ENCODE peak calls at places on chromosomes 11 and 22, in seven cellular contexts. X is neuronal stem cell, Z is mesenchymal stem cell, U is mesendoderm, O is IMR-90, G is H9, L is trophoblast cell. P is an unnamed sample.

GRCh38 chr11:74731301-74732094 is at the start of gene CHRDL2:
- DNase-seq in X (no peak), Z (peak), U (peak), O (peak), G (no peak), L (no peak), P (no peak)

GRCh38 chr11:131206671-131207070 is 163.7 kb upstream of the NTM start:
- DNase-seq in X (no peak), Z (no peak), U (no peak), O (no peak), G (no peak), L (no peak), P (no peak)

GRCh38 chr11:5600374-5600851 is 4.0 kb downstream of the TRIM6 start:
- DNase-seq in X (peak), Z (peak), U (peak), O (peak), G (peak), L (peak), P (peak)

GRCh38 chr11:125376856-125377255 is 119.2 kb downstream of the FEZ1 start:
- DNase-seq in X (no peak), Z (no peak), U (no peak), O (no peak), G (no peak), L (no peak), P (no peak)

GRCh38 chr22:41480397-41480735 is 11.4 kb downstream of the ACO2 start:
- DNase-seq in X (no peak), Z (no peak), U (no peak), O (peak), G (no peak), L (no peak), P (no peak)

GRCh38 chr11:14750911-14751310 is 107.3 kb downstream of the PDE3B start:
- DNase-seq in X (no peak), Z (no peak), U (no peak), O (no peak), G (no peak), L (no peak), P (no peak)

GRCh38 chr11:114084414-114084813 is 24.9 kb downstream of the ZBTB16 start:
- DNase-seq in X (no peak), Z (no peak), U (no peak), O (no peak), G (no peak), L (no peak), P (no peak)

GRCh38 chr11:3123316-3123715 is 41.8 kb downstream of the OSBPL5 start:
- DNase-seq in X (no peak), Z (no peak), U (no peak), O (no peak), G (peak), L (no peak), P (no peak)

GRCh38 chr11:80167766-80168165 is 726.9 kb upstream of the TENM4 start:
- DNase-seq in X (peak), Z (peak), U (peak), O (no peak), G (no peak), L (no peak), P (no peak)

GRCh38 chr22:49570032-49570848 is 257.4 kb downstream of the BRD1 start:
- DNase-seq in X (no peak), Z (no peak), U (no peak), O (no peak), G (peak), L (no peak), P (no peak)
- H3K4ac ChIP-seq in X (no peak), Z (no peak), U (no peak), O (no peak), G (no peak), L (no peak), P (no peak)

GRCh38 chr11:88175004-88175706 is at the start of gene RAB38:
- DNase-seq in X (peak), Z (peak), U (peak), O (peak), G (peak), L (peak), P (peak)

GRCh38 chr11:88175707-88176066 is 444 bp upstream of the RAB38 start:
- DNase-seq in X (no peak), Z (no peak), U (peak), O (peak), G (no peak), L (no peak), P (no peak)

GRCh38 chr11:88179141-88179540 is 3.9 kb upstream of the RAB38 start:
- DNase-seq in X (no peak), Z (peak), U (no peak), O (peak), G (no peak), L (no peak), P (no peak)

GRCh38 chr11:88179966-88180629 is 4.9 kb upstream of the RAB38 start:
- DNase-seq in X (no peak), Z (no peak), U (no peak), O (peak), G (no peak), L (no peak), P (no peak)

DNA sequence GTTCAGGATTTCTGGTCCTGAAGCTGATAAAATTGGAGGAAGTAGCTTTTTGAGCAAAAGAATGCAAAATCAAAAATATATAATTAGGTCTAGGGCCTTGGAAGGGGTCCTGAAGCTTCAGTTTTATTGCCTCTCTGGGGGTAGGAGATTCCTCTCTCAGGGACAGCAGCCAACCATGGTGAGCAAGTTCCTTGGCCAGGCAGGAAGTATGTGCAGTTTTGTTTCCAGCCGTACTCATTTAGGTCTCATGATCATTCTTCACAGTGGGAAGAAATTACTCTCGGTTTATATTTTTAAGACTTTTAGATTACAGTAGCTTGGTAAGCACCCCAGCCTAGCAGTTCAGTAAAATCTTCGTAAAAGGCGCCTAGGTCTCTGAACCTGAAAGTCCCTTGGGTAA is 3.0 kb upstream of the RAB38 start:
- DNase-seq in X (no peak), Z (no peak), U (no peak), O (peak), G (no peak), L (no peak), P (no peak)
- H3K4ac ChIP-seq in X (no peak), Z (no peak), U (no peak), O (no peak), G (no peak), L (no peak), P (no peak)

GRCh38 chr11:23991140-23991539 is 505.7 kb upstream of the LUZP2 start:
- DNase-seq in X (no peak), Z (no peak), U (no peak), O (peak), G (no peak), L (peak), P (no peak)
- H3K4ac ChIP-seq in X (no peak), Z (no peak), U (no peak), O (peak), G (no peak), L (no peak), P (no peak)

GRCh38 chr11:126686938-126687337 is 313.6 kb downstream of the KIRREL3 start:
- DNase-seq in X (no peak), Z (no peak), U (no peak), O (no peak), G (no peak), L (no peak), P (no peak)

GRCh38 chr11:126682590-126682989 is 318.0 kb downstream of the KIRREL3 start:
- DNase-seq in X (no peak), Z (no peak), U (no peak), O (no peak), G (no peak), L (no peak), P (no peak)

GRCh38 chr11:126683766-126684728 is 316.5 kb downstream of the KIRREL3 start:
- DNase-seq in X (no peak), Z (no peak), U (no peak), O (no peak), G (no peak), L (no peak), P (no peak)

DNA sequence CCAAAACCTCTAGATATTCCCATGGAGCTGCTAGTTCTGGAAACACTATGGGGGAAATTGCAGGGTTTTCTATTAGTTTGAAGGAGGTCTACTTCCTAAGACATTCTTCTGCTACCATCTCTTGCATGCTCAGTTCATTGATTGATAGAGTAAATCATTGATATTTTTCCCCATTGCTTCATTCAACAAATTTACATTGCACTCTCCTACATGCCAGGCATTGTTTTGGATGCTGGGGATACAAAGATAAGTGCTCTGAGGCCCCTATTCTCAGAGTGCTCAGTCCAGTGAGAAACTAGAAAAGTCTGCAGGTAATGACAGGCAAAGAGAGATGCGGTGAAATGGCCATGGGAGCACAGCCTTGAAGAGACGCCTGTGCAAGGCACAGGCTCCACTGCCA is 313.1 kb downstream of the KIRREL3 start:
- DNase-seq in X (no peak), Z (no peak), U (no peak), O (no peak), G (no peak), L (no peak), P (no peak)
- H3K4ac ChIP-seq in X (no peak), Z (no peak), U (no peak), O (no peak), G (no peak), L (no peak), P (no peak)

DNA sequence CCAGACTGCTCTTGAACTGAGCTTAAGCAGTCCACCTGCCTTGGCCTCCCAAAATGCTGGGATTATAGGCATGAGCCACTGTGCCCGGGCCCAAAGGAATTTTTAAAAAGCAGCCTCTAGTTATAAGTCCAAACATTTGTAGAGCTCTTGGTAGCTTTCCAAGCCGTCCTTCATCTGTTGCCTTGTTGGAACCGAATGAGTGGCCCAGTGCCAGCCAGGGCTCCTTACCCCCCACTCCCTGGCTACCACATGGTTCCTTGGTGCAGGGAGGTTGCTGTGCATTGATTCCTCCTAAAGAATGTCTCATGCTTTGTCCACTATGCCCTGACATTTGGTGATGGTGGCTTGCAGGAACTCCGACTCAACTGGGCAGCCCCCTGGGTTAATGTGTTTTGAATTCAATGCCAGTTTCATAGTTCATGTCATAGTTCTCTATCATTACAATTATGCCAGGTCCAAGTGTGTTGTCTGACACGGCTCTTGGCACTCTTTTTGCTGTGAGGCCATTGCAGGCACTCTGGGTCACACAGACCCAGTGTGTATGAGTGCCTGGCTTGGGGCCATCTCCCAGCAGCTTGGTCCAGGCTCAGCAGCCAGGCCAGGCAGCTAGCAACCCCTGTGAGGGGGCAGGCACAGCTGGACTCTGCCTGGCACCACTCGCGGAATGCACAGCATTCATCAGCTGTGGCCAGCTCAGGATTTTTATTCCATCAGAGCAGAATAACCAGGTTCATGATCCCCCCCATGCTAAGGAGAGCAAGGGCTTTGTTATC is 13.3 kb upstream of the MICALL1 start:
- DNase-seq in X (no peak), Z (no peak), U (no peak), O (no peak), G (no peak), L (no peak), P (no peak)
- H3K4ac ChIP-seq in X (no peak), Z (no peak), U (no peak), O (no peak), G (no peak), L (peak), P (no peak)

DNA sequence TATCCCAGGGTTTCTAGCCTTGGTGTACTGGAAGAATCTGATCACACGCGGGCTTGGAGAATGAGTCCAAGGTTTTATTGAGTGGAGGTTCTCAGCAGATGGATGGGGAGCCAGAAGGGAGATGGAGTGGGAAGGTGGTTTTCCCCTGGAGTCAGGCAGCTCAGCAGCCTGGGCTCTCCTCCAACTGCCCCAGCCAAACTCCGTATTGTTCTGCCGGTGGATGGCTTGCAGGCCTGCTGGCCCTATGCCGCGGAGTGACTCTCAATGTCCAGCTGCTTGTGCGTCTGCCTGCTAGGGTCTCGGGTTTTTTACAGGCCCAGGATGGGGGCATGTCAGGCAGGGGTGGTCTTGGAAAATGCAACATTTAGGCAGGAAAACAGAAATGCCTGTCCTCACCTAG is 162.4 kb upstream of the LMO1 start:
- DNase-seq in X (no peak), Z (no peak), U (no peak), O (no peak), G (no peak), L (no peak), P (no peak)
- H3K4ac ChIP-seq in X (no peak), Z (no peak), U (no peak), O (no peak), G (no peak), L (no peak), P (no peak)

DNA sequence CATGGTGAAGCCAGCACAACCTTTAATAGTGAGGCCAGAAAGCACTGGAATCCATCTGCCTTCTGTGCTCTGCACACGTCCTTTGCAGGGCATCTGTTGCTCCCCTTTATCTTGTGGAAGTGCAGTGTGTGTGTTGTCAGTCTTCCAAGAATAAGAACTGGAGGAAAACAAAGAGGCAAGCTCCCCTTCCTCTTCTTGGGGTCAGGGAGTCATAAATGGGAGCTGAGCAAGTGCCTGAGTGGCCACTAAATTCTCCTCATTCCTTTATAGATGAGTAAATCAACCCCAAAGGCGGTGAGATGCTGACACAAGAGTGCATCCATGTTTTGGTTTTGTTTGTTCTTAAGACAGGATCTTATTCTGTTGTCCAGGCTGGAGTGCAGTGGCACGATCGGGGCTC is 38.3 kb downstream of the WT1 start:
- DNase-seq in X (no peak), Z (no peak), U (no peak), O (no peak), G (no peak), L (no peak), P (no peak)
- H3K4ac ChIP-seq in X (no peak), Z (no peak), U (no peak), O (no peak), G (no peak), L (no peak), P (no peak)

GRCh38 chr11:7170431-7170830 is 81.3 kb upstream of the SYT9 start:
- DNase-seq in X (no peak), Z (no peak), U (no peak), O (no peak), G (no peak), L (no peak), P (no peak)

GRCh38 chr11:7168741-7168990 is 79.9 kb downstream of the RBMXL2 start:
- DNase-seq in X (no peak), Z (no peak), U (no peak), O (no peak), G (no peak), L (no peak), P (no peak)

GRCh38 chr11:7165911-7166310 is 77.1 kb downstream of the RBMXL2 start:
- DNase-seq in X (no peak), Z (no peak), U (no peak), O (no peak), G (no peak), L (no peak), P (no peak)

DNA sequence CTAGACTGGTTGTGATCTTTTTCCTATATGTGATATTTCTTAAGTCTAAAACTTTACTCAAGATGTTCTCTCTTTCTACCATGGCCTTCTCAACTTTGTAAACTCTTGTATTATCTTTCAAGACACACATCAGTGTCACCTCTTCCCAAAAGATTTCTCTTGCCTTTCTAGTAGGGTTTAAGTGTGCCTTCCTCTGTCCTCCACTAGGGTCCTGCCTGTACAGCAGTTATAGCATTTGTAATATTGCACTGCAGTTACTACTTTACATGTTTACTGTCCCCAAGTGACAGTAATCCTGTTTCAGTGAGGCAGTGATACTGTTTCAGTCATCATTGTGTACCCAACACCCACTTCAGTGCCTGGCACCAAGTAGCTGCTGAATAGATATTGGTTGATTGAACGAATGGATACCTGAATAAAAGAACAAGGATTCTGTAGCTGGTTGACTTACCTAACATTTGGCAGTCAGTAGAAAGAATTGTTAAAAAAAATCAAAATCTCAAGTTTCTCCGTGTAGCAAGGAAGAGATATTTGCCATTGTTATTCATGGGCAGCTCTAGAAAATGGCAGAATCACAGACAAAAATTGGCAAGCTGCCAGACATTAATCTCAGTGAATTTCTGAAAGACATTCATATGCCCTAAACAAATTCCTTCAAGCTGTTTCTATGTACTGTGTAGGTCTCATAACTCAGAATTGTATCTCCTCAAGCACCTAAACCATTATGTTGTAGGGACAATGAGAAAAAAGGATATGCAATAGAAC is 79.4 kb downstream of the RBMXL2 start:
- DNase-seq in X (no peak), Z (no peak), U (no peak), O (no peak), G (no peak), L (no peak), P (no peak)
- H3K4ac ChIP-seq in X (no peak), Z (no peak), U (no peak), O (no peak), G (no peak), L (no peak), P (no peak)

GRCh38 chr11:128502736-128503135 is 84.6 kb downstream of the ETS1 start:
- DNase-seq in X (no peak), Z (peak), U (no peak), O (peak), G (no peak), L (peak), P (no peak)

GRCh38 chr11:128501576-128502549 is 85.5 kb downstream of the ETS1 start:
- DNase-seq in X (no peak), Z (peak), U (peak), O (peak), G (no peak), L (no peak), P (no peak)

GRCh38 chr11:128500488-128500887 is 86.9 kb downstream of the ETS1 start:
- DNase-seq in X (no peak), Z (no peak), U (no peak), O (peak), G (no peak), L (no peak), P (no peak)

GRCh38 chr11:128499613-128500213 is 87.6 kb downstream of the ETS1 start:
- DNase-seq in X (no peak), Z (no peak), U (no peak), O (no peak), G (no peak), L (no peak), P (no peak)

GRCh38 chr11:128501008-128501407 is 86.3 kb downstream of the ETS1 start:
- DNase-seq in X (no peak), Z (no peak), U (no peak), O (no peak), G (no peak), L (no peak), P (no peak)
- H3K4ac ChIP-seq in X (no peak), Z (no peak), U (no peak), O (peak), G (no peak), L (peak), P (no peak)

GRCh38 chr11:116510886-116511650 is 261.7 kb downstream of the BUD13 start:
- DNase-seq in X (no peak), Z (no peak), U (peak), O (no peak), G (peak), L (no peak), P (no peak)

GRCh38 chr11:116513894-116514293 is 258.9 kb downstream of the BUD13 start:
- DNase-seq in X (peak), Z (no peak), U (peak), O (peak), G (peak), L (no peak), P (peak)

GRCh38 chr11:116511684-116512083 is 261.1 kb downstream of the BUD13 start:
- DNase-seq in X (no peak), Z (no peak), U (no peak), O (no peak), G (no peak), L (no peak), P (no peak)

GRCh38 chr11:116513278-116513823 is 259.4 kb downstream of the BUD13 start:
- DNase-seq in X (no peak), Z (no peak), U (no peak), O (no peak), G (no peak), L (no peak), P (peak)

GRCh38 chr11:116512841-116513240 is 259.9 kb downstream of the BUD13 start:
- DNase-seq in X (no peak), Z (no peak), U (no peak), O (no peak), G (no peak), L (peak), P (no peak)
- H3K4ac ChIP-seq in X (no peak), Z (no peak), U (no peak), O (no peak), G (no peak), L (no peak), P (no peak)

P was measured in H1.